ENCODE peak calls at places on chromosomes 4 and X, in eight cellular contexts. V is foreskin fibroblast; Q is OCI-LY7; H is AG08396; B is epithelial cell of proximal tubule; P is stimulated activated CD4-positive, alpha-beta T cell treated with anti-CD3 and anti-CD28 coated beads, Interleukin-1b, Interleukin-23, amount 100 ng/mL, for 4 hours; X is kidney glomerular epithelial cell; N is T-helper 2 cell. I is an unnamed sample.

GRCh38 chrX:119784747-119785446 is 6.5 kb downstream of the RPL39 start:
- DNase-seq in X (no peak), Q (peak; percentile 27), P (peak; percentile 33), B (no peak), V (no peak), H (peak; percentile 29), N (peak; percentile 58), I (peak; percentile 16)

GRCh38 chr4:127782275-127783025 is at the start of gene HSPA4L:
- DNase-seq in P (peak; percentile 17), H (no peak), B (no peak), N (peak; percentile 66), Q (peak; percentile 15), X (peak; percentile 82), V (peak; percentile 11), I (no peak)

GRCh38 chr4:183747931-183748664 is 89.0 kb downstream of the TRAPPC11 start:
- DNase-seq in Q (no peak), N (no peak), P (no peak), X (peak; percentile 63), H (no peak), B (peak; percentile 54), V (peak; percentile 4), I (no peak)

GRCh38 chr4:113978561-113979156 is 788 bp downstream of the ARSJ start:
- DNase-seq in Q (no peak), X (peak; percentile 59), N (no peak), B (no peak), P (no peak), H (no peak), V (no peak), I (no peak)

GRCh38 chr4:8306511-8307021 is 37.0 kb downstream of the HTRA3 start:
- DNase-seq in X (no peak), V (peak; percentile 5), N (no peak), B (no peak), P (no peak), Q (no peak), H (no peak), I (no peak)

GRCh38 chr4:162163892-162164759 is at the start of gene FSTL5:
- DNase-seq in V (peak; percentile 48), H (peak; percentile 0), Q (no peak), N (peak; percentile 58), B (peak; percentile 35), P (peak; percentile 0), X (peak; percentile 56), I (no peak)

GRCh38 chrX:8867454-8867853 is 66.3 kb upstream of the FAM9A start:
- DNase-seq in Q (no peak), H (no peak), N (no peak), B (no peak), X (no peak), V (no peak), P (no peak), I (no peak)

GRCh38 chrX:68932611-68933010 is 103.8 kb downstream of the EFNB1 start:
- DNase-seq in P (no peak), H (no peak), X (peak; percentile 31), V (no peak), N (no peak), Q (no peak), B (no peak), I (no peak)

GRCh38 chrX:15663439-15663838 is 1.2 kb downstream of the CLTRN start:
- DNase-seq in V (no peak), Q (no peak), X (no peak), P (no peak), H (no peak), N (no peak), B (no peak), I (no peak)

GRCh38 chr4:185357220-185357619 is 38.5 kb downstream of the LRP2BP start:
- DNase-seq in V (no peak), X (no peak), H (no peak), Q (no peak), B (no peak), P (no peak), N (no peak), I (no peak)

GRCh38 chr4:67452100-67452887 is 93.0 kb downstream of the CENPC start:
- DNase-seq in Q (no peak), N (no peak), H (no peak), B (no peak), P (no peak), X (no peak), V (no peak), I (no peak)

GRCh38 chrX:506341-506740 is 119.6 kb upstream of the PPP2R3B start:
- DNase-seq in H (no peak), B (no peak), X (no peak), V (no peak), Q (no peak), P (no peak), N (no peak), I (no peak)

GRCh38 chr4:153116101-153116680 is 88.1 kb upstream of the TRIM2 start:
- DNase-seq in B (no peak), P (no peak), Q (no peak), V (no peak), N (no peak), X (no peak), H (no peak), I (no peak)

GRCh38 chrX:41781500-41781899 is 57.5 kb downstream of the GPR82 start:
- DNase-seq in N (peak; percentile 46), V (peak; percentile 24), H (peak; percentile 24), Q (peak; percentile 59), B (no peak), P (no peak), X (peak; percentile 0), I (no peak)

GRCh38 chr4:173270312-173271027 is 63.7 kb downstream of the HMGB2 start:
- DNase-seq in X (no peak), P (no peak), B (no peak), Q (no peak), N (no peak), V (no peak), H (no peak), I (no peak)

GRCh38 chr4:165096776-165097175 is 15.9 kb downstream of the TMEM192 start:
- DNase-seq in H (peak; percentile 36), P (no peak), V (peak; percentile 9), N (peak; percentile 14), Q (peak; percentile 16), B (no peak), X (peak; percentile 30), I (no peak)

GRCh38 chrX:12113321-12113720 is 25.0 kb upstream of the FRMPD4 start:
- DNase-seq in B (no peak), N (no peak), X (no peak), H (no peak), V (no peak), P (no peak), Q (no peak), I (no peak)

GRCh38 chrX:101241531-101241930 is 21.9 kb downstream of the DRP2 start:
- DNase-seq in P (no peak), V (no peak), Q (no peak), B (no peak), H (no peak), N (no peak), X (no peak), I (no peak)

I was measured in SIG-M5.